ENCODE peak calls at places on chromosomes 4 and X, in four cellular contexts. T, H, F and D are unnamed samples.

GRCh38 chrX:99795495-99795894 is 614.6 kb downstream of the PCDH19 start:
- DNase-seq in T (no peak), H (no peak), F (no peak), D (no peak)

GRCh38 chr4:26181616-26182015 is 139.2 kb upstream of the RBPJ start:
- DNase-seq in H (peak), F (no peak), T (no peak), D (no peak)

GRCh38 chr4:144174401-144175067 is 34.0 kb upstream of the GYPA start:
- DNase-seq in H (peak), F (no peak), T (no peak), D (peak)

GRCh38 chrX:143768976-143769375 is 48.4 kb upstream of the SPANXN2 start:
- DNase-seq in T (no peak), F (no peak), H (peak), D (no peak)

GRCh38 chr4:98577956-98578355 is 80.5 kb downstream of the TSPAN5 start:
- DNase-seq in H (no peak), F (no peak), T (no peak), D (no peak)

GRCh38 chrX:49166914-49167739 is 4.6 kb downstream of the MAGIX start:
- DNase-seq in F (peak), H (peak), T (peak), D (peak)

GRCh38 chr4:21742326-21742725 is 206.2 kb downstream of the KCNIP4 start:
- DNase-seq in H (no peak), T (no peak), F (no peak), D (no peak)

GRCh38 chrX:14344172-14344940 is 185.0 kb upstream of the GLRA2 start:
- DNase-seq in T (no peak), F (no peak), H (no peak), D (no peak)

GRCh38 chr4:82694106-82694505 is 104.5 kb downstream of the SCD5 start:
- DNase-seq in H (no peak), F (no peak), T (no peak), D (no peak)

GRCh38 chr4:168711197-168712120 is 214.6 kb downstream of the PALLD start:
- DNase-seq in H (peak), T (no peak), F (no peak), D (no peak)

GRCh38 chr4:103012085-103012484 is 7.4 kb downstream of the SLC9B1 start:
- DNase-seq in F (no peak), T (no peak), H (peak), D (no peak)

GRCh38 chrX:47321386-47321785 is 49.0 kb upstream of the ZNF157 start:
- DNase-seq in F (no peak), H (peak), T (peak), D (no peak)

GRCh38 chrX:51487960-51488267 is 8.5 kb downstream of the NUDT11 start:
- DNase-seq in F (no peak), T (no peak), H (peak), D (no peak)

GRCh38 chr4:1684756-1685603 is 867 bp upstream of the FAM53A start:
- DNase-seq in T (peak), H (no peak), F (peak), D (peak)

GRCh38 chrX:134692990-134693389 is 34.7 kb upstream of the PLAC1 start:
- DNase-seq in T (no peak), H (peak), F (no peak), D (no peak)

GRCh38 chr4:84237008-84237407 is 262.1 kb downstream of the NKX6-1 start:
- DNase-seq in F (no peak), T (no peak), H (no peak), D (no peak)

GRCh38 chr4:108619372-108620100 is 840 bp upstream of the RPL34 start:
- DNase-seq in H (no peak), T (no peak), F (no peak), D (no peak)

GRCh38 chrX:51332188-51332942 is at the start of gene NUDT10:
- DNase-seq in T (peak), F (peak), H (peak), D (no peak)

GRCh38 chrX:103477496-103477895 is 41.8 kb downstream of the RAB40A start:
- DNase-seq in F (no peak), H (no peak), T (no peak), D (no peak)

GRCh38 chr4:71664366-71664765 is 119.5 kb downstream of the GC start:
- DNase-seq in F (no peak), T (no peak), H (no peak), D (no peak)

GRCh38 chrX:22110729-22111494 is 78.8 kb downstream of the PHEX start:
- DNase-seq in T (no peak), H (peak), F (no peak), D (no peak)

GRCh38 chr4:100632163-100632562 is 114.3 kb upstream of the EMCN start:
- DNase-seq in F (no peak), T (no peak), H (no peak), D (no peak)

GRCh38 chrX:110853610-110854009 is 58.0 kb upstream of the CHRDL1 start:
- DNase-seq in H (peak), F (no peak), T (no peak), D (peak)

GRCh38 chrX:45778621-45779020 is 577.9 kb upstream of the DIPK2B start:
- DNase-seq in T (no peak), H (no peak), F (no peak), D (no peak)

GRCh38 chrX:97332963-97333362 is 449.3 kb downstream of the RPA4 start:
- DNase-seq in T (no peak), F (no peak), H (peak), D (no peak)

GRCh38 chrX:34918856-34919255 is 23.7 kb upstream of the FAM47B start:
- DNase-seq in T (no peak), F (no peak), H (peak), D (peak)

GRCh38 chr4:48290146-48290772 is 20.6 kb upstream of the TEC start:
- DNase-seq in T (no peak), F (no peak), H (no peak), D (peak)

DNA sequence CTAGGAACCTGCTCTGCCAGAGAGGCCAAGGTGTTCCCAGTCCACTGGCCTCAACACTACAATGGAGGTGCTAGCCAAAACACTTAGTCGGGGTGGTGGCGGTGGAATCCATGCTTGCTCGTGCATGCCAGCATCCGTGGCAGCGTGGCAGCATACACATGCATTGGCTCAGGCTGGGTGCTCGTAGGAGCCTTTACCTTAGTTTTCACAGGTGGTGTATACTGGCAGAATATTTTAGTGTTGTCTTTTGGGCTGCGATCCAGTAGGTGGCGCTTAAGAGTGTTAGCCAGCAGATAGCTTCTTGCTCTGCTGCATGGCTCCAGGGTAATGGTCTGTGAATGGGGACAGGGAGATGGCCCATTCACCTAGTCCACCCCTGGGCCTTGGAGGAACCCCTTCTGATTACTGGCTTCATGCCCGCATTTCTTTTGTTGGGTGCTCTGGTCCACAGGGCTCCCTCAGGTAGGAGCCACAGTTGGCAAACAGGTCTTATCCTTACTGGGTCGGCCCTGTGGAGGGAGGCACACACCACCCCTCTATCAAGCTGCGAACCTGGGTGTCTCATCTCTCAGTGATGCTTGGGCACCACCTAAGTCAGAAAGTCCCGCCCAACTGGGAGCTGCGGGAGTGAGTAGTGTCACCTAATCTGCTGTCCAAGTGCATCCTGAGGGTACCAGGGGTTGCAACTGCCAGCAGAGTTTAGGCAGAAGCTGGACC is 40.0 kb downstream of the RIPPLY1 start:
- DNase-seq in H (no peak), T (no peak), F (peak), D (peak)
- TF ChIP-seq CTCF in H (peak), T (peak), F (no peak), D (peak)

GRCh38 chrX:154470434-154470833 is 8.6 kb downstream of the LAGE3 start:
- DNase-seq in H (no peak), T (no peak), F (no peak), D (no peak)
- TF ChIP-seq CTCF in H (no peak), T (no peak), F (no peak), D (no peak)

DNA sequence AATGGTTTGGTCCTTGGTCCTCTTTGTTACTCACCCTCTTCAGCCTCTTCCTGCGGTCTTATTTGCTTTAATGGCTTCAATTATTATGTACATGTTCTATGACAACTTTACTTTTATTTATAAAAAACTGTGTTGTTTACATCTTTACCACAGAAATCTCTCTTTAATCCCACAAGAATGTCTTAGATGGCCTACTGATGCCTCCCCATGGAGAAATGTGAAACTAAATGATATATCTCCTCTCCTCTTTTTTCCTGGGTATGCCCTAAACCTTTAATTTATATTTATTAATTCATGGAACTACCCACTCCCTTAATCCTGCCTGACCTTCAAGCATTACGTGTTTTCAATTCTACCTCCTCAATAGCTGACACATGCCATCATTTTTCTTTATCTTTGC is 573.2 kb downstream of the CENPC start:
- DNase-seq in T (no peak), H (no peak), F (no peak), D (no peak)
- TF ChIP-seq CTCF in T (no peak), H (no peak), F (no peak), D (no peak)

DNA sequence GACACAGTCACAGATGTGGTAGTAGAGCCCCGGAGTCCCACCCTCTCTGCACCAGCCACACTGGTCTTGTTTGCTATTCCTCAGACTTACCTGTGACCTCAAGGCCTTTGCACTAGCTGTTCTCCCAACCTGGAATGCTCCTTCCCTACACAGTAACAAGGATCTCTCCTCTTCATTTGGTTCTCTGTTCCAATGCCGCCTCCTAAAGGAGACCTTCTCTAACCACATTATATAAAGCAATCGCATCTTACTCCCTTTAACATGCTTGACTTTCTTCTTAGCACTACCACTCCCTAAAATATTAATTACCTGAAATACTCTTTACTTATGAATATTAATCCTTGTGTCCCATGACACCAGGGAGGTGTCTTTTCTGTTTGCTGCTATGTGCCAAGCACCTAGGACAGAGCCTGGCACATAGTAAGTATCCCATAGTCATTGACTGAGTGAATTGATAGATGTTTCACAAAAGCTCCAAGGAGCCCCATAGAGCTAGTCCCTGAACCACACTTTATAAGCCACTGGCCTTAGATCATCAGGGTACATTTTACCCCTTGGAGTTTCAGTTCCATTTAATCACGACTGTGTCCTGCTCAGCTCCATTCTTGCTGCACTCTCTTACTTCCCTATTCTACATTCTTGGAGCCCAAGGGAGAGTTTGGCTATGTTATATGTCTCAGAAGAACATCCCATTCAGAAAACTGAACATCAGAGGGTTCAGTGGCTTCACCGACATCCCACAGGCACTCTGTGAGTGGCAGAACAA is 312.7 kb downstream of the RAB28 start:
- DNase-seq in H (no peak), F (no peak), T (no peak), D (no peak)
- TF ChIP-seq CTCF in H (no peak), F (no peak), T (no peak), D (no peak)

GRCh38 chr4:113979973-113980615 is 647 bp upstream of the ARSJ start:
- DNase-seq in T (no peak), H (peak), F (no peak), D (no peak)

GRCh38 chr4:113978105-113978504 is 1.3 kb downstream of the ARSJ start:
- DNase-seq in H (peak), F (no peak), T (no peak), D (no peak)

GRCh38 chr4:113978561-113979156 is 788 bp downstream of the ARSJ start:
- DNase-seq in H (peak), T (no peak), F (no peak), D (no peak)

GRCh38 chr4:113976937-113977855 is 2.3 kb downstream of the ARSJ start:
- DNase-seq in H (peak), F (no peak), T (no peak), D (no peak)

GRCh38 chr4:113979157-113979972 is at the start of gene ARSJ:
- DNase-seq in H (peak), F (peak), T (peak), D (peak)
- TF ChIP-seq CTCF in H (peak), F (no peak), T (no peak), D (no peak)